ENCODE peak calls at places on chromosome 20, in seven cellular contexts. Z is pancreas, T is heart left ventricle, Y is kidney, M is Peyer's patch, U is ascending aorta, J is astrocyte. A is an unnamed sample.

GRCh38 chr20:58673119-58673518 is 19.5 kb upstream of the NPEPL1 start:
- DNase-seq in Z (no peak), T (no peak), Y (no peak), M (no peak), U (no peak), J (no peak), A (no peak)

GRCh38 chr20:57400821-57401564 is 9.8 kb downstream of the RBM38 start:
- DNase-seq in Z (no peak), T (peak; percentile 37), Y (peak; percentile 72), M (no peak), U (no peak), J (no peak), A (no peak)

GRCh38 chr20:61959301-61959700 is 106.4 kb downstream of the TAF4 start:
- DNase-seq in Z (no peak), T (no peak), Y (peak; percentile 22), M (no peak), U (no peak), J (no peak), A (peak; percentile 21)

GRCh38 chr20:12203981-12204380 is 286.3 kb downstream of the BTBD3 start:
- DNase-seq in Z (no peak), T (no peak), Y (no peak), M (no peak), U (no peak), J (no peak), A (no peak)

GRCh38 chr20:10504893-10505292 is 69.8 kb downstream of the SLX4IP start:
- DNase-seq in Z (no peak), T (no peak), Y (no peak), M (no peak), U (no peak), J (no peak), A (peak; percentile 78)

GRCh38 chr20:41570552-41570951 is 47.6 kb downstream of the CHD6 start:
- DNase-seq in Z (no peak), T (no peak), Y (no peak), M (no peak), U (no peak), J (no peak), A (no peak)

GRCh38 chr20:51554538-51555165 is 12.1 kb upstream of the NFATC2 start:
- DNase-seq in Z (no peak), T (no peak), Y (no peak), M (no peak), U (no peak), J (peak; percentile 82), A (no peak)

GRCh38 chr20:47418061-47418616 is 61.6 kb upstream of the ZMYND8 start:
- DNase-seq in Z (no peak), T (no peak), Y (no peak), M (no peak), U (no peak), J (no peak), A (no peak)

GRCh38 chr20:20614391-20614790 is 98.1 kb downstream of the RALGAPA2 start:
- DNase-seq in Z (no peak), T (no peak), Y (no peak), M (no peak), U (no peak), J (peak; percentile 7), A (no peak)

GRCh38 chr20:1281279-1282057 is 15.4 kb downstream of the SNPH start:
- DNase-seq in Z (peak; percentile 35), T (no peak), Y (no peak), M (no peak), U (no peak), J (no peak), A (no peak)

GRCh38 chr20:326645-327031 is 1.3 kb downstream of the SOX12 start:
- DNase-seq in Z (no peak), T (peak; percentile 72), Y (no peak), M (peak; percentile 65), U (no peak), J (no peak), A (no peak)

GRCh38 chr20:19734811-19735210 is 23.2 kb upstream of the RIN2 start:
- DNase-seq in Z (no peak), T (no peak), Y (no peak), M (no peak), U (no peak), J (no peak), A (no peak)

GRCh38 chr20:35617397-35618031 is 1.9 kb downstream of the SPAG4 start:
- DNase-seq in Z (peak; percentile 59), T (peak; percentile 74), Y (peak; percentile 90), M (no peak), U (peak; percentile 19), J (peak; percentile 28), A (peak; percentile 87)

GRCh38 chr20:21174425-21175239 is 48.8 kb downstream of the KIZ start:
- DNase-seq in Z (no peak), T (no peak), Y (no peak), M (no peak), U (no peak), J (no peak), A (no peak)

GRCh38 chr20:38230253-38230551 is 30.3 kb downstream of the KIAA1755 start:
- DNase-seq in Z (no peak), T (no peak), Y (no peak), M (no peak), U (no peak), J (no peak), A (no peak)

GRCh38 chr20:37669062-37669772 is 24.6 kb upstream of the CTNNBL1 start:
- DNase-seq in Z (no peak), T (no peak), Y (no peak), M (no peak), U (no peak), J (no peak), A (no peak)

GRCh38 chr20:17611540-17612286 is 41.8 kb downstream of the DSTN start:
- DNase-seq in Z (no peak), T (peak; percentile 58), Y (peak; percentile 81), M (peak; percentile 59), U (no peak), J (no peak), A (no peak)

GRCh38 chr20:4490045-4490444 is 231.7 kb upstream of the PRND start:
- DNase-seq in Z (no peak), T (no peak), Y (no peak), M (no peak), U (no peak), J (no peak), A (no peak)

GRCh38 chr20:49412254-49412653 is 70.2 kb downstream of the KCNB1 start:
- DNase-seq in Z (no peak), T (no peak), Y (no peak), M (no peak), U (no peak), J (no peak), A (no peak)

GRCh38 chr20:49140834-49141233 is 47.3 kb downstream of the STAU1 start:
- DNase-seq in Z (no peak), T (no peak), Y (no peak), M (no peak), U (no peak), J (no peak), A (no peak)

GRCh38 chr20:10603971-10604864 is 69.6 kb downstream of the JAG1 start:
- DNase-seq in Z (no peak), T (peak; percentile 64), Y (peak; percentile 88), M (no peak), U (peak; percentile 39), J (peak; percentile 92), A (peak; percentile 87)

GRCh38 chr20:16637814-16638213 is 64.6 kb upstream of the KIF16B start:
- DNase-seq in Z (no peak), T (no peak), Y (no peak), M (no peak), U (no peak), J (no peak), A (no peak)

GRCh38 chr20:5845686-5846651 is 95.8 kb downstream of the SHLD1 start:
- DNase-seq in Z (no peak), T (no peak), Y (no peak), M (no peak), U (no peak), J (peak; percentile 18), A (no peak)
- H3K4me3 ChIP-seq in Z (no peak overlapping the region), T (peak overlapping the region; percentile 26), Y (peak overlapping the region; percentile 2), M (no peak overlapping the region), U (no peak overlapping the region), J (no peak overlapping the region), A (no peak overlapping the region)

DNA sequence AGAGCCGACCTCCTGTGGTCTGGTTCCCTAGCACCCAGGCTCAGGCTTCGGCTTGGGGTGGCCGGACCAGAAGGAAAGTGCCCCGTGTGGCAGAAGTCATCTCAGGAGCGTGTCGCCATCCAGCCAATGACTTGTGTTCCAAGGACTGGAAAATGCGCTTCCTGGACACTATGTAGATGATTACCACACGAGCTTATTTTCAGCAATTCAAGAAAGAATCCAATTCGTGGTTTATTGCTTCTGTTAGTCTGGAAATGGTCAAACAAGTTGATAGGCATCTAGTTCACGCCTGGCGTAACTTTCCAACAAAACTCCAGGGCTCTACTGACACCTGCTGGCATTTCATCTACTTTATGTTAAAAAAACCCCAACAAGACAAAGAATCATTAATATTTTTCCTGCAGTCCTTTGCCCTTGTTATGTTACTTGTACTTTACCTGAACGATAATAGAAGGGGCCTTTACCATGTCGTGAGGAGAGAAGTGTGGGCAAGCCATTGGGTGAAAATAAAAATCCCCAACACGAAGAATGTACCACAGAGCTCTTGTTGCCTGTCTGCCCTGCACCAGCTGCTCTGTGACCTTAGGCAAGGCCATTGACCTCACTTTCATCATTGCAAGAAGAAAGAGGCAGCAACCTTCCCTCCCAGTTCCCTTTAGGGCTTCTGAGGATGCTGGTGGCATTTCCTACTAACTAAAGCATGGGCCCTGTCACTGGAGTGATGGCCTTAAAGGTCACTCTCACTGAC is 154.7 kb upstream of the LAMP5 start:
- DNase-seq in Z (peak; percentile 13), T (peak; percentile 48), Y (peak; percentile 62), M (no peak), U (no peak), J (peak; percentile 43), A (no peak)
- TF ChIP-seq CTCF in Z (peak; percentile 11), T (peak; percentile 74), Y (peak; percentile 56), M (no peak), U (peak; percentile 32), J (peak; percentile 52), A (peak; percentile 49)

DNA sequence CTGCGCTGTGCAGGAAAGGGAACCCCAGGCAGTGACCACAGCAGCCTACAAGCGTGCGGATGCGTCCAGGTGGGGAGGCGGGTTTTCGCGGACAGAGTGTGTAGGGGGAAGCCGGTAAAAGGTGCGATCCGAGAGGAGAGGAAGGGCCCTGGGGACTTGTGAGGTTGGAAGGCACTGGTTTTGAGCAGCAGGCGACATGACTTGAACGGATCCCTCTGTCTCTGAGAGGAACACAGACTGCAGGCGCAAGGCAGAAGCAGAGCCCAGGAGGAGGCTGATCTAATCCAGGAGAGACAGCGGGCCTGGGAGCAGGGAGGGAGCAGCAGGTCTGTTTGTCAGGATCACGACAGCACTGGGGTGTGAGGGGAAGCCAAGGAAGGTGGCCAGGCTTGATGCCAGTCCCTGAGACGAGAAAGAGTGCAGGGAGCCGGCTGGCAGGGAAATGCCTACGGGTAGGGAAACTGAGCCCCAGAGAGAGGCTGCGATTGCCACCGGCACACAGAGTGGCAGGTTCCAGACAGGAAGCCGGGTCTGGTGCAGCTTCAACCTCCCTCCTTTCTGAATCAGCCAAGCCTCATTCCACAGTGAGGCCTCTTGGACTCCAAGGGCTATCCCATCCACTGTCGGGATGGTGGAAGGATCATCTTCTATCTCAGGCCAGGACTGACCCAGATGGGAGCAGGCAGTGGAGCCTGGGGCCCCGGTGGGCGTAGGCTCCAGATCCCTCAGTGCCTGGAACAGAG is 57.1 kb downstream of the HNF4A start:
- DNase-seq in Z (no peak), T (peak; percentile 41), Y (no peak), M (peak; percentile 47), U (no peak), J (no peak), A (no peak)
- H3K4me1 ChIP-seq in Z (peaks cover 22% of the 10 kb centered on the region), T (no peaks in the 10 kb centered on the region), Y (peaks cover 12% of the 10 kb centered on the region), M (no peaks in the 10 kb centered on the region), U (no peaks in the 10 kb centered on the region), J (peaks cover 17% of the 10 kb centered on the region), A (no peaks in the 10 kb centered on the region)

DNA sequence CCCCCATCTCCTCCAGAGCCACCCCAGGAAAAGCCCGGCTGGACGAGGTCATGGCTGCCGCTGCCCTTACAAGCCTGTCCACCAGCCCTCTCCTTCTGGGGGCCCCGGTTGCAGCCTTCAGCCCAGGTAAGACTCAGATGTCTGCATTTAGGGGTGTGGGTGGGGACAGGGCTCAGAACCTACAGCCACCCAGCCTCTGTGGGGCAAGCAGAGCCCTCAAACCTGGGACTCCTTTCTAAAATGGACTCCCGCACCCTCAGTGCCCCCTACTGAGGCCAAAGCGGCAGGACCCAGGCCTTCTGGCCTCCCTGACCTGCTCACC is 1.7 kb downstream of the SLC2A4RG start:
- DNase-seq in Z (no peak), T (no peak), Y (no peak), M (no peak), U (no peak), J (no peak), A (no peak)
- H3K4me3 ChIP-seq in Z (no peak overlapping the region), T (peak overlapping the region; percentile 63), Y (peak overlapping the region; percentile 71), M (no peak overlapping the region), U (peak overlapping the region; percentile 85), J (peak overlapping the region; percentile 74), A (peak overlapping the region; percentile 93)

A was measured in tibial artery.